ENCODE peak calls at places on chromosome 17, in four cellular contexts. M, H, V and R are unnamed samples. For H3K27me3, the result is how much of the 10 kb centered on the place peaks cover.

GRCh38 chr17:75404739-75405364 is 626 bp downstream of the GRB2 start:
- DNase-seq in V (peak), H (peak), M (peak), R (peak)

GRCh38 chr17:40699880-40700279 is 3.7 kb downstream of the KRT24 start:
- DNase-seq in M (no peak), V (no peak), H (no peak), R (no peak)

GRCh38 chr17:51951737-51952136 is 206.8 kb downstream of the CA10 start:
- DNase-seq in M (no peak), H (no peak), V (no peak), R (no peak)

GRCh38 chr17:82334622-82335394 is 1.2 kb upstream of the SECTM1 start:
- DNase-seq in V (peak), H (no peak), M (no peak), R (no peak)

GRCh38 chr17:1834378-1835149 is 4.8 kb downstream of the RPA1 start:
- DNase-seq in V (no peak), M (no peak), H (no peak), R (no peak)

GRCh38 chr17:4877089-4877488 is 22.2 kb upstream of the C17orf107 start:
- DNase-seq in V (no peak), H (no peak), M (no peak), R (no peak)

GRCh38 chr17:8753976-8754440 is 4.3 kb downstream of the SPDYE4 start:
- DNase-seq in V (peak), H (peak), M (no peak), R (no peak)

GRCh38 chr17:30376621-30377452 is 1.9 kb upstream of the CPD start:
- DNase-seq in V (peak), H (no peak), M (peak), R (no peak)

GRCh38 chr17:29645516-29646051 is 22.9 kb upstream of the CORO6 start:
- DNase-seq in M (peak), V (peak), H (no peak), R (no peak)

GRCh38 chr17:66185842-66186241 is 6.1 kb downstream of the CEP112 start:
- DNase-seq in H (no peak), M (no peak), V (no peak), R (no peak)

GRCh38 chr17:17849147-17849820 is 12.5 kb upstream of the SREBF1 start:
- DNase-seq in M (peak), H (no peak), V (no peak), R (no peak)

GRCh38 chr17:50927287-50927686 is 61.1 kb upstream of the TOB1 start:
- DNase-seq in M (no peak), H (no peak), V (no peak), R (no peak)

GRCh38 chr17:79785017-79785899 is 7.3 kb downstream of the CBX2 start:
- DNase-seq in V (no peak), M (no peak), H (no peak), R (no peak)
- H3K27me3 ChIP-seq in V (under half), M (half or more), H (under half), R (under half)

DNA sequence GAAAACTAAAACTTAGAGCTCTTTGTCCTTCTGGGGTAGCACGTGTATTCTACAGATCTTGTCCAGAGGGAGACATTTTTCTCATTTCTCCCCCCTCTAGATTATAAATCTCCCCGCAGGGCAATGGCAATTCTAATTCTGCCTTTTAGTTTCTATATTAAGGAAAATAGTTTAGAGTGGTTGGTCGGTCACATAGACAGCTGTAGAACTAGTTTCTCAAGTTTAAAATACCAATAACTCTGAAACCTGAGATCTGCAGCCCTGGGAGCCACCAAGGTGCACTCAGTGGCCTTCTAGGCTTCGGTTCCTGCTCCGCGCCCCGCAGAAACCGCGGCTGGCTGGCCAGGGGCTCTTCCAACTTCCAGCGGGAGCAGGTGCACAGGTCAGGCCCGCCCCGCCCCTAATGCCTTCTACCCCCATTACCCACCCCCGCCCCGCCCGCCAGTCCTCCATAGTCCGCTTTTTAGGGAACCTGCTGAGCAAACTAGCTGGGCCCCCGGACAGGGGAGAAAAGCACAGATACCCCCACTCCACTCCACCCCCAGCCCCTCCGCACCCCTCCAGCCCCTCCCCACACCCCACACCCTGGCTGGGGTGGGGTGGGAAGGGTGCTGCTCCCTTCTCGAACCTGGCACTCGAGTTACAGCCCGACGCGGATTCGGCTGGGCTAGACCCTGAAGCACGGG is 432 bp downstream of the SLFN11 start:
- DNase-seq in H (peak), V (no peak), M (peak), R (no peak)
- H3K27me3 ChIP-seq in H (half or more), V (under half), M (half or more), R (under half)

DNA sequence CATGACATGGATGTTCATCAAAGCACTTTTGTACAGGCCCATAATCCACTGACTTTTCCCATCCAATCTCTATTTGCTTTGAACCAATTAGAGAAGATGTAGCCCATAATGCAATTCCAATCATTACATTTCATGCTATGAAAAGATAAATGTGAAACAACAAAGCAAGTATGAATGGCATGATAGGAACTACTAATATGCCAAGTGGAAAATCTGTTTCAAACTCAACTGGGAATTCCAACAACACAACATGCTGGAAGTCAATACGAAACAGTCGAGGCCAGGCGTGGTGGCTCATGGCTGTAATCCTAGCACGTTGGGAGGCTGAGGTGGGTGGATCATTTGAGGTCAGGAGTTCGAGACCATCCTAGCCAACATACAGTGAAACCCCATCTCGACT is 39.6 kb upstream of the TMEM97 start:
- DNase-seq in V (peak), M (no peak), H (no peak), R (no peak)
- H3K27me3 ChIP-seq in V (under half), M (under half), H (under half), R (under half)

DNA sequence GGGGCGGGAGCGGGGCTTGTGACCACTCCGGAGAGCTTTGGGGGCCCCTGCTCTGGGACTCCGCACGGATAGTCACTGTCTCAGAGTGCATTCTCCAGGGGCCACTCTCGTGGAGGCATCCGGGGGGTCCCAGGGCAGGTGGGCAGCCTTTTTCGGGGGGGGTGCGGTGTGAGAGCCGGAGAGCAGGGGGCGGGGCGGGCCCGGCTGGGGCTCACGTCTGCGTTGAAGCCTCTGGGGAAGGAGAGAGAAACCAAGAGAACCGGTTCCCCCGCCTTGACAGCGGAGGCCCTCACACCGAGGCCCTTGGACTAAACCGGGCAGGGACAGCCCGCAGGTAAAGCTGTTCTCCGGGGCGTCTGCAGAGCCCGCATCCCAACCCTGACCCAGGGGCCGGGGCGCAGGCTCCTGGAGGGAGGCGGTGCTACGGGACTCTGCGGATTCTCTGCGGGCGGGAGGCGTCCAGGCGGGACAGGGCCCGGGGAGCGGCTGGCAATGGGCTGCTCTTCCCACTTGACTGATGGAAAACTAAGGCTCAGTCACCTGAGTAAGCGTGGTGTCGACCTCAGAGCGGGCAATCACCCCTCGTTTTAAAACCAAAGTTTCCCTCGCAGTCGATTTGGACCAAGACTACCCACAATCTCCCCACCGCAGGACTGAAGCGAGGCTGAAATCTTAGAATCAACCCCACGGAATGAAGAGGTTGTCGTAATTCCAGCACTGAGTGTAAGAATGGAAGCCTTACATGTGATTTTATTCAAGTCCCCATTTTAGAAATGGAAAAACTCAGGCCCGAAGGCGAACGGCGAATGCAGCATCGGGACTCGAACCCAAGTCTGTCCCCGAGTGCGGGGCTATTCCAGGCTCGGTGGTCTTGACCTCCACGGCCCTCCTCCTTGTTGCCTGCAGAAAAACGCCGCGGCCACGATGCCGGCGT is 49.6 kb upstream of the AMZ2 start:
- DNase-seq in V (no peak), H (peak), M (no peak), R (peak)
- H3K27me3 ChIP-seq in V (half or more), H (half or more), M (half or more), R (under half)

GRCh38 chr17:28582513-28582912 is 5.8 kb upstream of the ALDOC start:
- DNase-seq in M (no peak), H (no peak), V (no peak), R (no peak)
- H3K27me3 ChIP-seq in M (under half), H (under half), V (under half), R (under half)

DNA sequence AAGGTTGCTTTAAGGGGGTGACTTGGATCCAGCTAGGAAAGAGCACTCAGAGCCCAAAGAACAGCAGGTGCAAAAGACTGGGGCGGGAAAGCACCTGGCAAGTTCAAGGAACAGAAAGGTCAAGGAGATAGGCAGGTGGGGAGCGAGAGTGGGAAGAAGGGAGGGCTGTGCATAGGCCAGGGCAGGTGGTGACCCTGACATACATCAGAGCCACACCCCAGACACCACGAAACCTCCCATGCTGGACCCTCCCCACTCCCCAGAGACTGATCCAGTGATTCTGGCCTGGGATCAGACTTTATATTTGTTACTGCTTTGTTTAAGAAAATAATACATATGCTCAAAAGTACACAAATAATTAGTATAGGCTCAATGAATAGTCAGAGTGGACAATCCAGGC is 48.5 kb upstream of the RBFOX3 start:
- DNase-seq in V (no peak), M (no peak), H (no peak), R (no peak)
- H3K27me3 ChIP-seq in V (under half), M (half or more), H (under half), R (under half)

GRCh38 chr17:57617218-57617617 is 127.9 kb downstream of the CCDC182 start:
- DNase-seq in H (no peak), M (no peak), V (no peak), R (no peak)
- H3K27me3 ChIP-seq in H (under half), M (under half), V (under half), R (under half)

GRCh38 chr17:44375196-44376017 is 11.8 kb upstream of the FAM171A2 start:
- DNase-seq in V (no peak), H (peak), M (no peak), R (no peak)
- H3K27me3 ChIP-seq in V (under half), H (under half), M (under half), R (under half)